ENCODE peak calls at places on chromosomes 3 and 15, in seven cellular contexts. D is Calu3, E is AG09309, K is gastrocnemius medialis, P is B cell, A is hepatocyte, U is HL-60. M is an unnamed sample.

GRCh38 chr3:10189557-10190374 is 25.0 kb downstream of the IRAK2 start:
- DNase-seq in D (peak), P (no peak), E (no peak), A (no peak), K (peak), U (peak), M (no peak)

GRCh38 chr15:63104727-63105126 is 16.9 kb upstream of the LACTB start:
- DNase-seq in P (no peak), E (peak), U (no peak), D (no peak), A (no peak), K (no peak), M (no peak)

GRCh38 chr15:46900992-46901391 is 816.3 kb upstream of the SEMA6D start:
- DNase-seq in K (no peak), D (no peak), U (no peak), A (no peak), P (no peak), E (no peak), M (no peak)

GRCh38 chr3:168511428-168512014 is 415.8 kb upstream of the GOLIM4 start:
- DNase-seq in D (peak), E (no peak), U (no peak), P (no peak), K (no peak), A (peak), M (no peak)

GRCh38 chr3:47578691-47579632 is at the start of gene CSPG5:
- DNase-seq in K (no peak), P (no peak), A (peak), E (no peak), D (peak), U (no peak), M (no peak)

GRCh38 chr3:78645628-78646310 is 1122.0 kb downstream of the ROBO1 start:
- DNase-seq in U (peak), P (no peak), K (no peak), E (peak), D (peak), A (peak), M (peak)

GRCh38 chr3:14482271-14482721 is 57.8 kb downstream of the GRIP2 start:
- DNase-seq in U (no peak), K (no peak), E (no peak), D (no peak), P (no peak), A (no peak), M (no peak)

GRCh38 chr3:4021162-4021561 is 221.9 kb downstream of the LRRN1 start:
- DNase-seq in P (no peak), A (peak), U (no peak), D (no peak), K (no peak), E (no peak), M (no peak)

GRCh38 chr3:99696497-99696896 is 58.1 kb downstream of the COL8A1 start:
- DNase-seq in K (no peak), A (no peak), U (no peak), E (no peak), P (no peak), D (no peak), M (no peak)

GRCh38 chr3:10377148-10377725 is 56.3 kb upstream of the SEC13 start:
- DNase-seq in U (no peak), A (no peak), E (no peak), P (no peak), K (peak), D (no peak), M (no peak)

GRCh38 chr15:101187820-101188516 is 63.9 kb downstream of the CHSY1 start:
- DNase-seq in E (peak), A (peak), P (no peak), U (peak), K (no peak), D (no peak), M (no peak)

GRCh38 chr15:43285609-43286037 is 18.9 kb upstream of the TGM5 start:
- DNase-seq in A (peak), K (peak), D (peak), P (peak), E (peak), U (peak), M (peak)

GRCh38 chr3:15309662-15310335 is 22.6 kb downstream of the SH3BP5 start:
- DNase-seq in K (peak), P (no peak), D (no peak), A (no peak), U (no peak), E (no peak), M (no peak)

GRCh38 chr15:97993310-97993738 is 32.8 kb downstream of the ARRDC4 start:
- DNase-seq in E (no peak), D (no peak), A (peak), P (no peak), K (no peak), U (no peak), M (no peak)

GRCh38 chr15:92714071-92714456 is 58.5 kb upstream of the FAM174B start:
- DNase-seq in K (no peak), P (no peak), E (peak), D (no peak), A (peak), U (no peak), M (peak)

GRCh38 chr3:189103208-189103607 is 68.6 kb upstream of the TPRG1 start:
- DNase-seq in A (no peak), D (no peak), P (no peak), K (no peak), U (no peak), E (no peak), M (no peak)

GRCh38 chr3:52227117-52227516 is 1.7 kb upstream of the TLR9 start:
- DNase-seq in K (peak), D (no peak), E (no peak), U (no peak), P (no peak), A (no peak), M (no peak)

GRCh38 chr3:61132062-61132461 is 119.2 kb downstream of the FHIT start:
- DNase-seq in D (no peak), K (no peak), E (no peak), U (no peak), A (no peak), P (no peak), M (no peak)

GRCh38 chr3:194439915-194440550 is 41.0 kb upstream of the GP5 start:
- DNase-seq in U (no peak), K (no peak), A (peak), P (no peak), D (no peak), E (no peak), M (peak)

GRCh38 chr3:23175361-23176073 is 27.6 kb upstream of the UBE2E2 start:
- DNase-seq in D (no peak), E (no peak), P (no peak), A (no peak), U (no peak), K (no peak), M (no peak)

GRCh38 chr3:52253314-52254260 is 8.0 kb downstream of the PPM1M start:
- DNase-seq in P (peak), E (no peak), U (peak), D (no peak), K (peak), A (peak), M (no peak)

GRCh38 chr3:182342252-182342651 is 451.1 kb upstream of the ATP11B start:
- DNase-seq in A (no peak), E (no peak), K (no peak), P (no peak), D (no peak), U (no peak), M (no peak)

GRCh38 chr3:129593595-129594339 is 12.7 kb downstream of the PLXND1 start:
- DNase-seq in A (no peak), D (no peak), P (no peak), K (no peak), E (no peak), U (peak), M (no peak)

GRCh38 chr15:47551079-47551478 is 166.2 kb upstream of the SEMA6D start:
- DNase-seq in D (no peak), P (no peak), K (no peak), A (no peak), U (no peak), E (no peak), M (no peak)

GRCh38 chr3:133540896-133541674 is 32.4 kb upstream of the CDV3 start:
- DNase-seq in A (peak), E (no peak), U (no peak), D (peak), K (no peak), P (no peak), M (no peak)

GRCh38 chr15:63065262-63066234 is 23.0 kb downstream of the TPM1 start:
- DNase-seq in U (no peak), K (no peak), D (no peak), E (no peak), A (no peak), P (no peak), M (no peak)

GRCh38 chr3:65785065-65785645 is 253.6 kb downstream of the MAGI1 start:
- DNase-seq in U (no peak), D (peak), K (no peak), P (no peak), E (peak), A (peak), M (no peak)

GRCh38 chr15:42344763-42345162 is 14.5 kb upstream of the CAPN3 start:
- DNase-seq in A (peak), D (no peak), K (peak), E (peak), P (no peak), U (no peak), M (no peak)

GRCh38 chr3:186315581-186316354 is 46.3 kb downstream of the DGKG start:
- DNase-seq in D (no peak), K (no peak), U (no peak), P (no peak), A (no peak), E (no peak), M (no peak)

GRCh38 chr3:13378155-13378554 is 42.0 kb downstream of the NUP210 start:
- DNase-seq in P (no peak), E (no peak), A (no peak), K (no peak), U (no peak), D (no peak), M (no peak)

GRCh38 chr3:170808041-170808440 is 62.0 kb downstream of the RPL22L1 start:
- DNase-seq in E (no peak), U (no peak), P (no peak), K (no peak), A (no peak), D (no peak), M (no peak)
- TF ChIP-seq CTCF in E (no peak), U (no peak), P (no peak), K (no peak), A (no peak), D (no peak), M (no peak)

DNA sequence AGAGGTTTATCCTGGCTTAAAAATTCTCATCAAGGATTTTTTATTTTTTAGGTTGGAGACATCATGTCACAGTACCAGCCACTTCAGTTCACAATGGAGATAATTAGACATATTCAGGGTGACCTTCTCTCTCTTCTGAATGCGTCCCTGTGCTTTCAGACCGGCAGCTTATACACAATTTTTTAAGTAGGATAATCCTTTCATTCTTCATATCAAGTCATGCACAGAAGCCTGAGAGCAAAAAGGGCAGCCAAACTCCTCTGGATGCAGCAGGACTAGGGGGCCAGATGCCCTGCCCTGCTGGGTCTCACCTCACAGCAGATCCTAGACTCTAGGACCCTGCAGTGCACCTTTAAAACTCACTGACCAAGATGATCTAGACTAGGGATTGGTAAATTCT is 210.4 kb downstream of the ERC2 start:
- DNase-seq in P (no peak), D (no peak), E (no peak), K (no peak), A (no peak), U (no peak), M (no peak)
- TF ChIP-seq CTCF in P (no peak), D (no peak), E (no peak), K (no peak), A (no peak), U (no peak), M (no peak)

DNA sequence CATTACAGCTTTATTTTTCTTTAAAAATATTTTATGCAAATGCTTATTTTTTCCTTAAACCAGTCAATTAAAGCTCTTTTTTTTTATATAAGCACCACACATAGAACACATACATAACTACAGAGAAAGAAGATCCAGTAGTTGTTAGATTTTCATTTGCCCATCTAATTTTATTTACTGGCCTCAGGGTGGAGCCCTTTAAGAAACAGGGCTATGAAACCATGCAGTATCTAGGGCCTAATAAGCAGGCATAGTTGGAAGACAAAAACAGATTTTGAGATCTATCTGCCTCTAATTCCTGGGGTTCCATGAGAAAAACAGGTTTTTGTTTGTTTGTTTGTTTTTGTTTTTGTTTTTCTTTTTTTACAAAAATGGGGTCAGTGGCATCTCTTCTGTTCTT is 120.6 kb downstream of the BCHE start:
- DNase-seq in E (no peak), P (no peak), K (no peak), A (no peak), D (no peak), U (no peak), M (no peak)
- TF ChIP-seq CTCF in E (no peak), P (no peak), K (no peak), A (no peak), D (no peak), U (no peak), M (no peak)

DNA sequence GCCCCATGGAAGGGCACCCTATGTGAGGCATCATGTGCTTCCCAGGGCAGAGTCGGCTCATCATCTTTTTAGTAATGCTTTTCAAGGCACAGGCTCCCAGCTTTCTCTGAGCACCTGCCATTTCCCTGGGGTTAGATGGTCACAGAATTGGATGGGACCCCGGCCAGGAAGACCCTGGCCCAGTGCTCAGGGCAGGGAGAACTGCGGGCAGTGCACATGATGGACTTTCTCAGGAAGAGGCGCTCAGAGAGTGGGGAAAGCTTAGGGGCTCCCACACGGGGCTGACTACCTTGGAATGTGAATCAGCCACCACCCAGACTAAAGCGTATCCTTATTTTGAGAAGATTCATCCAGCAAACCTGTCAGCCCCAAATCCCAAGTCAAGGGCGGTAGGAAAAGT is 16.5 kb upstream of the SKOR1 start:
- DNase-seq in A (no peak), K (no peak), D (no peak), P (no peak), E (no peak), U (no peak), M (no peak)
- TF ChIP-seq CTCF in A (no peak), K (no peak), D (no peak), P (no peak), E (no peak), U (no peak), M (no peak)

DNA sequence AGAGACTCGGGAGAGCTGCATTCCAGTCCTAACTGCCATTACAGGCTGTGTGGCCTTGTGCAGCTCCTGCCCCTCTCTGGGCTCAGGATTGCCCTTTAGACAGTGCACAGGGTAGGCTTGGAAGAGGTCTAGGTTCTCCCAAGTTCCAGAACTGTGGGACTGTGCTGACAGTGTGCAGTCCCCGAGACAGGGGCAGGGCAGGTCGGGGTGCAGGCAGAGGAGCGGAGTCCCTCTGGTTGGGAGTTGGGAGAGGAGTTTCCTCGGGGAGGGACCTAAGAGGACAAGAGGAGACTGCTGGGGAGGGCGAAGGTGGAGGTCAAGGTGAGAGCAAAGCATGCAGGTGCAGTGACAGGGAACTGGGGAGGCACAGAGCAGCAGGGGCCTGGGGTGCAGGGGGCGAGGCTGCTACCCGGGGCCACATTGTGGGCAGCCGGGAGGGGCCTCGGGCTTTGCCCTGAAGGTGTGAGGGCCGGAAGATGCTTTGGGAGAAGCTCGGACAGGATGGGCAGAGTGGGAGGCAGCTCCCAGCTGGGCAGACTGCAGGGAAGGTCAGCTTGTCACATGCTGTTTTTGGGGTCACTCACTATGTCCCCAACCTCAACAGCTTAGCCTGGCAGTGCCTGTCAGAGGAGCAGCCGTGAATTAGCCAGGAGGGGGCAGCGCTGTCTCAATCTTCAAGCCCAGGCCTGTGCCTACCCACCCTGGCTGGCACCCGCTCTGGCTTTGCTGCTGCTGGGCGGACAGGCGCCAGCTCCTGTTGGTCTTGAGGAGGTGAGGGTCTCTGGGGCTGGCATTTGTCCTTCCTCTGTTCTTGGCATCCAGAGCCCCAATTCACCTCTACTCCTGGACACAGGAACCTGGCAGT is 15.4 kb upstream of the CSPG4 start:
- DNase-seq in E (no peak), D (peak), K (peak), U (no peak), P (peak), A (peak), M (peak)
- TF ChIP-seq CTCF in E (peak), D (peak), K (peak), U (peak), P (peak), A (peak), M (peak)

GRCh38 chr3:180330440-180330839 is 271.5 kb upstream of the TTC14 start:
- DNase-seq in A (no peak), D (no peak), E (no peak), U (no peak), K (no peak), P (no peak), M (no peak)

GRCh38 chr3:180329847-180330246 is 272.1 kb upstream of the TTC14 start:
- DNase-seq in A (no peak), P (no peak), D (no peak), U (no peak), E (no peak), K (no peak), M (no peak)

GRCh38 chr3:180332608-180333007 is 269.4 kb upstream of the TTC14 start:
- DNase-seq in E (no peak), D (no peak), A (no peak), K (no peak), P (no peak), U (no peak), M (no peak)

GRCh38 chr3:180325958-180326357 is 276.0 kb upstream of the TTC14 start:
- DNase-seq in P (no peak), U (no peak), K (no peak), E (no peak), A (no peak), D (no peak), M (no peak)

GRCh38 chr3:180329187-180329586 is 272.8 kb upstream of the TTC14 start:
- DNase-seq in K (no peak), E (no peak), D (no peak), U (no peak), A (no peak), P (no peak), M (no peak)
- TF ChIP-seq CTCF in K (no peak), E (no peak), D (no peak), U (no peak), A (no peak), P (no peak), M (no peak)